ENCODE peak calls at places on chromosome 1, in ten cellular contexts. One of them, this sample, is unnamed.

GRCh38 chr1:84698151-84698651 is 7.9 kb upstream of the SSX2IP start:
- DNase-seq in mesendoderm: no peak
- DNase-seq in AG09309: peak; percentile 83
- DNase-seq in NCI-H524 treated with DMSO at 0.1 percent for 48 hours: no peak
- DNase-seq in CD4-positive, alpha-beta T cell: no peak
- DNase-seq in AG10803: peak; percentile 93
- DNase-seq in activated CD4-positive, alpha-beta T cell treated with anti-CD3 and anti-CD28 coated beads, Interleukin-2, amount 10 ng/mL, durations not matched to agents 7 days and 5 days: no peak
- DNase-seq in GF-D8: no peak
- DNase-seq in psoas muscle: no peak
- DNase-seq in activated CD8-positive, alpha-beta memory T cell treated with anti-CD3 and anti-CD28 coated beads, Interleukin-2, amount 50 U/mL, for 48 hours: no peak
- DNase-seq in this sample: no peak

GRCh38 chr1:55812281-55812680 is 597.1 kb upstream of the USP24 start:
- DNase-seq in mesendoderm: no peak
- DNase-seq in AG09309: no peak
- DNase-seq in NCI-H524 treated with DMSO at 0.1 percent for 48 hours: no peak
- DNase-seq in CD4-positive, alpha-beta T cell: no peak
- DNase-seq in AG10803: peak; percentile 30
- DNase-seq in activated CD4-positive, alpha-beta T cell treated with anti-CD3 and anti-CD28 coated beads, Interleukin-2, amount 10 ng/mL, durations not matched to agents 7 days and 5 days: no peak
- DNase-seq in GF-D8: no peak
- DNase-seq in psoas muscle: no peak
- DNase-seq in activated CD8-positive, alpha-beta memory T cell treated with anti-CD3 and anti-CD28 coated beads, Interleukin-2, amount 50 U/mL, for 48 hours: no peak
- DNase-seq in this sample: no peak

GRCh38 chr1:23904748-23905357 is 8.3 kb downstream of the CNR2 start:
- DNase-seq in mesendoderm: peak; percentile 40
- DNase-seq in AG09309: no peak
- DNase-seq in NCI-H524 treated with DMSO at 0.1 percent for 48 hours: no peak
- DNase-seq in CD4-positive, alpha-beta T cell: no peak
- DNase-seq in AG10803: no peak
- DNase-seq in activated CD4-positive, alpha-beta T cell treated with anti-CD3 and anti-CD28 coated beads, Interleukin-2, amount 10 ng/mL, durations not matched to agents 7 days and 5 days: no peak
- DNase-seq in GF-D8: no peak
- DNase-seq in psoas muscle: no peak
- DNase-seq in activated CD8-positive, alpha-beta memory T cell treated with anti-CD3 and anti-CD28 coated beads, Interleukin-2, amount 50 U/mL, for 48 hours: peak; percentile 72
- DNase-seq in this sample: no peak

GRCh38 chr1:40634901-40635655 is 30.4 kb downstream of the RIMS3 start:
- DNase-seq in mesendoderm: no peak
- DNase-seq in AG09309: no peak
- DNase-seq in NCI-H524 treated with DMSO at 0.1 percent for 48 hours: no peak
- DNase-seq in CD4-positive, alpha-beta T cell: no peak
- DNase-seq in AG10803: no peak
- DNase-seq in activated CD4-positive, alpha-beta T cell treated with anti-CD3 and anti-CD28 coated beads, Interleukin-2, amount 10 ng/mL, durations not matched to agents 7 days and 5 days: no peak
- DNase-seq in GF-D8: no peak
- DNase-seq in psoas muscle: no peak
- DNase-seq in activated CD8-positive, alpha-beta memory T cell treated with anti-CD3 and anti-CD28 coated beads, Interleukin-2, amount 50 U/mL, for 48 hours: no peak
- DNase-seq in this sample: no peak

GRCh38 chr1:86339906-86340305 is 56.2 kb downstream of the ODF2L start:
- DNase-seq in mesendoderm: no peak
- DNase-seq in AG09309: no peak
- DNase-seq in NCI-H524 treated with DMSO at 0.1 percent for 48 hours: no peak
- DNase-seq in CD4-positive, alpha-beta T cell: no peak
- DNase-seq in AG10803: no peak
- DNase-seq in activated CD4-positive, alpha-beta T cell treated with anti-CD3 and anti-CD28 coated beads, Interleukin-2, amount 10 ng/mL, durations not matched to agents 7 days and 5 days: no peak
- DNase-seq in GF-D8: no peak
- DNase-seq in psoas muscle: no peak
- DNase-seq in activated CD8-positive, alpha-beta memory T cell treated with anti-CD3 and anti-CD28 coated beads, Interleukin-2, amount 50 U/mL, for 48 hours: no peak
- DNase-seq in this sample: no peak

GRCh38 chr1:72009756-72010441 is 272.4 kb downstream of the NEGR1 start:
- DNase-seq in mesendoderm: no peak
- DNase-seq in AG09309: no peak
- DNase-seq in NCI-H524 treated with DMSO at 0.1 percent for 48 hours: no peak
- DNase-seq in CD4-positive, alpha-beta T cell: no peak
- DNase-seq in AG10803: no peak
- DNase-seq in activated CD4-positive, alpha-beta T cell treated with anti-CD3 and anti-CD28 coated beads, Interleukin-2, amount 10 ng/mL, durations not matched to agents 7 days and 5 days: no peak
- DNase-seq in GF-D8: no peak
- DNase-seq in psoas muscle: no peak
- DNase-seq in activated CD8-positive, alpha-beta memory T cell treated with anti-CD3 and anti-CD28 coated beads, Interleukin-2, amount 50 U/mL, for 48 hours: no peak
- DNase-seq in this sample: peak; percentile 44

GRCh38 chr1:204268101-204268500 is 54.3 kb upstream of the GOLT1A start:
- DNase-seq in mesendoderm: no peak
- DNase-seq in AG09309: no peak
- DNase-seq in NCI-H524 treated with DMSO at 0.1 percent for 48 hours: no peak
- DNase-seq in CD4-positive, alpha-beta T cell: no peak
- DNase-seq in AG10803: no peak
- DNase-seq in activated CD4-positive, alpha-beta T cell treated with anti-CD3 and anti-CD28 coated beads, Interleukin-2, amount 10 ng/mL, durations not matched to agents 7 days and 5 days: no peak
- DNase-seq in GF-D8: no peak
- DNase-seq in psoas muscle: no peak
- DNase-seq in activated CD8-positive, alpha-beta memory T cell treated with anti-CD3 and anti-CD28 coated beads, Interleukin-2, amount 50 U/mL, for 48 hours: no peak
- DNase-seq in this sample: no peak

GRCh38 chr1:206821493-206821892 is 43.9 kb upstream of the IL20 start:
- DNase-seq in mesendoderm: no peak
- DNase-seq in AG09309: no peak
- DNase-seq in NCI-H524 treated with DMSO at 0.1 percent for 48 hours: no peak
- DNase-seq in CD4-positive, alpha-beta T cell: no peak
- DNase-seq in AG10803: no peak
- DNase-seq in activated CD4-positive, alpha-beta T cell treated with anti-CD3 and anti-CD28 coated beads, Interleukin-2, amount 10 ng/mL, durations not matched to agents 7 days and 5 days: no peak
- DNase-seq in GF-D8: no peak
- DNase-seq in psoas muscle: no peak
- DNase-seq in activated CD8-positive, alpha-beta memory T cell treated with anti-CD3 and anti-CD28 coated beads, Interleukin-2, amount 50 U/mL, for 48 hours: no peak
- DNase-seq in this sample: no peak

GRCh38 chr1:921011-921837 is 2.5 kb upstream of the SAMD11 start:
- DNase-seq in mesendoderm: peak; percentile 89
- DNase-seq in AG09309: no peak
- DNase-seq in NCI-H524 treated with DMSO at 0.1 percent for 48 hours: no peak
- DNase-seq in CD4-positive, alpha-beta T cell: peak; percentile 53
- DNase-seq in AG10803: peak; percentile 69
- DNase-seq in activated CD4-positive, alpha-beta T cell treated with anti-CD3 and anti-CD28 coated beads, Interleukin-2, amount 10 ng/mL, durations not matched to agents 7 days and 5 days: no peak
- DNase-seq in GF-D8: no peak
- DNase-seq in psoas muscle: peak; percentile 85
- DNase-seq in activated CD8-positive, alpha-beta memory T cell treated with anti-CD3 and anti-CD28 coated beads, Interleukin-2, amount 50 U/mL, for 48 hours: no peak
- DNase-seq in this sample: peak; percentile 95

GRCh38 chr1:19477284-19478240 is 7.8 kb downstream of the CAPZB start:
- DNase-seq in mesendoderm: no peak
- DNase-seq in AG09309: no peak
- DNase-seq in NCI-H524 treated with DMSO at 0.1 percent for 48 hours: no peak
- DNase-seq in CD4-positive, alpha-beta T cell: no peak
- DNase-seq in AG10803: no peak
- DNase-seq in activated CD4-positive, alpha-beta T cell treated with anti-CD3 and anti-CD28 coated beads, Interleukin-2, amount 10 ng/mL, durations not matched to agents 7 days and 5 days: peak; percentile 44
- DNase-seq in GF-D8: peak; percentile 81
- DNase-seq in psoas muscle: no peak
- DNase-seq in activated CD8-positive, alpha-beta memory T cell treated with anti-CD3 and anti-CD28 coated beads, Interleukin-2, amount 50 U/mL, for 48 hours: peak; percentile 74
- DNase-seq in this sample: no peak

GRCh38 chr1:230797376-230798186 is 50.4 kb downstream of the CAPN9 start:
- DNase-seq in mesendoderm: peak; percentile 81
- DNase-seq in AG09309: peak; percentile 31
- DNase-seq in NCI-H524 treated with DMSO at 0.1 percent for 48 hours: no peak
- DNase-seq in CD4-positive, alpha-beta T cell: no peak
- DNase-seq in AG10803: peak; percentile 77
- DNase-seq in activated CD4-positive, alpha-beta T cell treated with anti-CD3 and anti-CD28 coated beads, Interleukin-2, amount 10 ng/mL, durations not matched to agents 7 days and 5 days: no peak
- DNase-seq in GF-D8: no peak
- DNase-seq in psoas muscle: peak; percentile 70
- DNase-seq in activated CD8-positive, alpha-beta memory T cell treated with anti-CD3 and anti-CD28 coated beads, Interleukin-2, amount 50 U/mL, for 48 hours: no peak
- DNase-seq in this sample: peak; percentile 83

GRCh38 chr1:90986954-90987353 is 34.9 kb downstream of the ZNF644 start:
- DNase-seq in mesendoderm: no peak
- DNase-seq in AG09309: no peak
- DNase-seq in NCI-H524 treated with DMSO at 0.1 percent for 48 hours: no peak
- DNase-seq in CD4-positive, alpha-beta T cell: no peak
- DNase-seq in AG10803: no peak
- DNase-seq in activated CD4-positive, alpha-beta T cell treated with anti-CD3 and anti-CD28 coated beads, Interleukin-2, amount 10 ng/mL, durations not matched to agents 7 days and 5 days: no peak
- DNase-seq in GF-D8: no peak
- DNase-seq in psoas muscle: no peak
- DNase-seq in activated CD8-positive, alpha-beta memory T cell treated with anti-CD3 and anti-CD28 coated beads, Interleukin-2, amount 50 U/mL, for 48 hours: no peak
- DNase-seq in this sample: no peak

GRCh38 chr1:28971980-28972771 is 57.8 kb downstream of the EPB41 start:
- DNase-seq in mesendoderm: no peak
- DNase-seq in AG09309: peak; percentile 85
- DNase-seq in NCI-H524 treated with DMSO at 0.1 percent for 48 hours: no peak
- DNase-seq in CD4-positive, alpha-beta T cell: no peak
- DNase-seq in AG10803: peak; percentile 94
- DNase-seq in activated CD4-positive, alpha-beta T cell treated with anti-CD3 and anti-CD28 coated beads, Interleukin-2, amount 10 ng/mL, durations not matched to agents 7 days and 5 days: no peak
- DNase-seq in GF-D8: no peak
- DNase-seq in psoas muscle: no peak
- DNase-seq in activated CD8-positive, alpha-beta memory T cell treated with anti-CD3 and anti-CD28 coated beads, Interleukin-2, amount 50 U/mL, for 48 hours: no peak
- DNase-seq in this sample: no peak

GRCh38 chr1:22388666-22389455 is 62.8 kb upstream of the ZBTB40 start:
- DNase-seq in mesendoderm: peak; percentile 95
- DNase-seq in AG09309: peak; percentile 87
- DNase-seq in NCI-H524 treated with DMSO at 0.1 percent for 48 hours: no peak
- DNase-seq in CD4-positive, alpha-beta T cell: no peak
- DNase-seq in AG10803: peak; percentile 97
- DNase-seq in activated CD4-positive, alpha-beta T cell treated with anti-CD3 and anti-CD28 coated beads, Interleukin-2, amount 10 ng/mL, durations not matched to agents 7 days and 5 days: no peak
- DNase-seq in GF-D8: no peak
- DNase-seq in psoas muscle: no peak
- DNase-seq in activated CD8-positive, alpha-beta memory T cell treated with anti-CD3 and anti-CD28 coated beads, Interleukin-2, amount 50 U/mL, for 48 hours: no peak
- DNase-seq in this sample: no peak

GRCh38 chr1:66294692-66295384 is 239.1 kb upstream of the SGIP1 start:
- DNase-seq in mesendoderm: no peak
- DNase-seq in AG09309: no peak
- DNase-seq in NCI-H524 treated with DMSO at 0.1 percent for 48 hours: no peak
- DNase-seq in CD4-positive, alpha-beta T cell: no peak
- DNase-seq in AG10803: peak; percentile 59
- DNase-seq in activated CD4-positive, alpha-beta T cell treated with anti-CD3 and anti-CD28 coated beads, Interleukin-2, amount 10 ng/mL, durations not matched to agents 7 days and 5 days: no peak
- DNase-seq in GF-D8: no peak
- DNase-seq in psoas muscle: no peak
- DNase-seq in activated CD8-positive, alpha-beta memory T cell treated with anti-CD3 and anti-CD28 coated beads, Interleukin-2, amount 50 U/mL, for 48 hours: no peak
- DNase-seq in this sample: no peak

GRCh38 chr1:84780000-84780716 is 89.9 kb upstream of the SSX2IP start:
- DNase-seq in mesendoderm: no peak
- DNase-seq in AG09309: no peak
- DNase-seq in NCI-H524 treated with DMSO at 0.1 percent for 48 hours: no peak
- DNase-seq in CD4-positive, alpha-beta T cell: no peak
- DNase-seq in AG10803: peak; percentile 68
- DNase-seq in activated CD4-positive, alpha-beta T cell treated with anti-CD3 and anti-CD28 coated beads, Interleukin-2, amount 10 ng/mL, durations not matched to agents 7 days and 5 days: peak; percentile 46
- DNase-seq in GF-D8: peak; percentile 7
- DNase-seq in psoas muscle: no peak
- DNase-seq in activated CD8-positive, alpha-beta memory T cell treated with anti-CD3 and anti-CD28 coated beads, Interleukin-2, amount 50 U/mL, for 48 hours: no peak
- DNase-seq in this sample: no peak

This sample was measured in NCI-H82.